ENCODE peak calls at places on chromosomes 4 and X, in five cellular contexts. One of them, this sample, is unnamed.

GRCh38 chr4:110641218-110641617 is 18.3 kb upstream of the PITX2 start:
- DNase-seq in GM12878: no peak
- DNase-seq in HepG2: no peak
- DNase-seq in K562: no peak
- DNase-seq in SK-N-SH: no peak
- DNase-seq in this sample: no peak

GRCh38 chr4:176432811-176433540 is 113.2 kb downstream of the SPCS3 start:
- DNase-seq in GM12878: no peak
- DNase-seq in HepG2: no peak
- DNase-seq in K562: no peak
- DNase-seq in SK-N-SH: no peak
- DNase-seq in this sample: no peak

GRCh38 chr4:113173865-113174264 is 124.4 kb downstream of the ANK2 start:
- DNase-seq in GM12878: no peak
- DNase-seq in HepG2: no peak
- DNase-seq in K562: no peak
- DNase-seq in SK-N-SH: no peak
- DNase-seq in this sample: no peak

GRCh38 chrX:23822397-23822796 is 39.4 kb downstream of the SAT1 start:
- DNase-seq in GM12878: no peak
- DNase-seq in HepG2: peak; percentile 73
- DNase-seq in K562: no peak
- DNase-seq in SK-N-SH: no peak
- DNase-seq in this sample: no peak

GRCh38 chr4:80308466-80308822 is 27.1 kb upstream of the CFAP299 start:
- DNase-seq in GM12878: no peak
- DNase-seq in HepG2: no peak
- DNase-seq in K562: no peak
- DNase-seq in SK-N-SH: no peak
- DNase-seq in this sample: peak; percentile 10

GRCh38 chr4:6395466-6396228 is 76.8 kb downstream of the PPP2R2C start:
- DNase-seq in GM12878: no peak
- DNase-seq in HepG2: no peak
- DNase-seq in K562: no peak
- DNase-seq in SK-N-SH: no peak
- DNase-seq in this sample: no peak

GRCh38 chr4:116866116-116866515 is 219.3 kb downstream of the TRAM1L1 start:
- DNase-seq in GM12878: no peak
- DNase-seq in HepG2: no peak
- DNase-seq in K562: no peak
- DNase-seq in SK-N-SH: no peak
- DNase-seq in this sample: no peak

GRCh38 chr4:18322111-18322510 is 300.6 kb upstream of the LCORL start:
- DNase-seq in GM12878: no peak
- DNase-seq in HepG2: no peak
- DNase-seq in K562: no peak
- DNase-seq in SK-N-SH: no peak
- DNase-seq in this sample: no peak

GRCh38 chrX:134734343-134735001 is 76.2 kb upstream of the PLAC1 start:
- DNase-seq in GM12878: no peak
- DNase-seq in HepG2: no peak
- DNase-seq in K562: no peak
- DNase-seq in SK-N-SH: peak; percentile 29
- DNase-seq in this sample: no peak

GRCh38 chrX:120791013-120791643 is 84.5 kb downstream of the CT47B1 start:
- DNase-seq in GM12878: no peak
- DNase-seq in HepG2: no peak
- DNase-seq in K562: no peak
- DNase-seq in SK-N-SH: no peak
- DNase-seq in this sample: no peak

GRCh38 chrX:109393859-109394258 is 88.0 kb downstream of the GUCY2F start:
- DNase-seq in GM12878: no peak
- DNase-seq in HepG2: no peak
- DNase-seq in K562: peak; percentile 31
- DNase-seq in SK-N-SH: no peak
- DNase-seq in this sample: peak; percentile 44

GRCh38 chr4:153151535-153152452 is 52.4 kb upstream of the TRIM2 start:
- DNase-seq in GM12878: no peak
- DNase-seq in HepG2: no peak
- DNase-seq in K562: no peak
- DNase-seq in SK-N-SH: peak; percentile 39
- DNase-seq in this sample: peak; percentile 72

GRCh38 chr4:123867910-123868587 is 471.5 kb downstream of the SPRY1 start:
- DNase-seq in GM12878: no peak
- DNase-seq in HepG2: peak; percentile 25
- DNase-seq in K562: no peak
- DNase-seq in SK-N-SH: no peak
- DNase-seq in this sample: no peak

GRCh38 chr4:81472249-81473085 is 760 bp upstream of the RASGEF1B start:
- DNase-seq in GM12878: peak; percentile 24
- DNase-seq in HepG2: peak; percentile 24
- DNase-seq in K562: peak; percentile 18
- DNase-seq in SK-N-SH: peak; percentile 23
- DNase-seq in this sample: peak; percentile 42

GRCh38 chr4:48668254-48669017 is 111.6 kb downstream of the FRYL start:
- DNase-seq in GM12878: no peak
- DNase-seq in HepG2: no peak
- DNase-seq in K562: no peak
- DNase-seq in SK-N-SH: no peak
- DNase-seq in this sample: no peak

GRCh38 chrX:120642871-120643270 is 13.0 kb upstream of the C1GALT1C1 start:
- DNase-seq in GM12878: no peak
- DNase-seq in HepG2: no peak
- DNase-seq in K562: no peak
- DNase-seq in SK-N-SH: no peak
- DNase-seq in this sample: no peak

GRCh38 chr4:79609853-79610252 is 201.8 kb upstream of the GK2 start:
- DNase-seq in GM12878: no peak
- DNase-seq in HepG2: no peak
- DNase-seq in K562: no peak
- DNase-seq in SK-N-SH: no peak
- DNase-seq in this sample: no peak

GRCh38 chr4:19304028-19304427 is 947.7 kb upstream of the SLIT2 start:
- DNase-seq in GM12878: no peak
- DNase-seq in HepG2: no peak
- DNase-seq in K562: no peak
- DNase-seq in SK-N-SH: no peak
- DNase-seq in this sample: no peak

GRCh38 chrX:17291998-17292658 is 82.9 kb upstream of the NHS start:
- DNase-seq in GM12878: no peak
- DNase-seq in HepG2: no peak
- DNase-seq in K562: no peak
- DNase-seq in SK-N-SH: no peak
- DNase-seq in this sample: no peak

GRCh38 chr4:182307746-182308145 is 64.5 kb downstream of the TENM3 start:
- DNase-seq in GM12878: no peak
- DNase-seq in HepG2: no peak
- DNase-seq in K562: no peak
- DNase-seq in SK-N-SH: no peak
- DNase-seq in this sample: no peak

GRCh38 chr4:62193726-62194125 is 993.6 kb downstream of the ADGRL3 start:
- DNase-seq in GM12878: no peak
- DNase-seq in HepG2: no peak
- DNase-seq in K562: no peak
- DNase-seq in SK-N-SH: no peak
- DNase-seq in this sample: no peak

GRCh38 chr4:10587697-10588096 is 96.9 kb downstream of the CLNK start:
- DNase-seq in GM12878: no peak
- DNase-seq in HepG2: no peak
- DNase-seq in K562: no peak
- DNase-seq in SK-N-SH: no peak
- DNase-seq in this sample: no peak

GRCh38 chr4:94491322-94491721 is 39.6 kb downstream of the PDLIM5 start:
- DNase-seq in GM12878: no peak
- DNase-seq in HepG2: no peak
- DNase-seq in K562: no peak
- DNase-seq in SK-N-SH: no peak
- DNase-seq in this sample: no peak

GRCh38 chrX:49754238-49754857 is 58.6 kb upstream of the PAGE1 start:
- DNase-seq in GM12878: no peak
- DNase-seq in HepG2: peak; percentile 24
- DNase-seq in K562: peak; percentile 39
- DNase-seq in SK-N-SH: peak; percentile 43
- DNase-seq in this sample: peak; percentile 66

GRCh38 chrX:148380107-148380506 is 120.3 kb upstream of the AFF2 start:
- DNase-seq in GM12878: no peak
- DNase-seq in HepG2: no peak
- DNase-seq in K562: no peak
- DNase-seq in SK-N-SH: no peak
- DNase-seq in this sample: no peak

GRCh38 chr4:121030711-121031110 is 41.6 kb downstream of the NDNF start:
- DNase-seq in GM12878: no peak
- DNase-seq in HepG2: no peak
- DNase-seq in K562: no peak
- DNase-seq in SK-N-SH: no peak
- DNase-seq in this sample: no peak

DNA sequence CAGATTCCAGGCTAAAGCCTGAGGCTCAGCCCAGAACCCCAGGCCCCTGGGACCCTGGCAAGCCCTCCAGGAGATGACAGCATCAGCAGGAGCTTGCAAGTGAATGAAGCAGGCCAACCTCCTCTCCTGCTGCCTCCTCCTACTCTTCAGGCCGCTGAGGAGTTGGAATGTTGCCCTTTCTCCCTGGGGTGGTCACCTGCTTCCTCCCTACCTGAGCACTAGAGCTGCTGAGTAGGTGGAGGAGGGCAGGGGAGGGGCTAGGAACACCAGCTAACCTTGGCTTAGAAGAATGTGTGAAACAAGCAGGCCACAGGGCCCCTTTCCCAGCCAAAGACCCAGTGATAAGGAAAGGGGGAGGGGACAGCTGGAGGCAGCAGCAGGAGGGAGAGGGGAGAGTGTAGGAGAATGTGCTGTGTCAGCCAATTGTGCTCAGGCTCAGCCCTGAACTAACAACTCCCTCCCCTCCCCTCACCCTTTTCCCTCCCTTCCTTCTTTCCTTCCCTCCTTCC is 58.0 kb downstream of the PJA1 start:
- DNase-seq in GM12878: no peak
- DNase-seq in HepG2: no peak
- DNase-seq in K562: peak; percentile 73
- DNase-seq in SK-N-SH: no peak
- DNase-seq in this sample: peak; percentile 48
- TF ChIP-seq FOXM1 in GM12878: no peak
- TF ChIP-seq FOXM1 in HepG2: no peak
- TF ChIP-seq FOXM1 in K562: no peak
- TF ChIP-seq FOXM1 in SK-N-SH: no peak
- TF ChIP-seq FOXM1 in this sample: no peak

GRCh38 chr4:156294577-156294976 is 340.9 kb upstream of the CTSO start:
- DNase-seq in GM12878: no peak
- DNase-seq in HepG2: peak; percentile 35
- DNase-seq in K562: no peak
- DNase-seq in SK-N-SH: peak; percentile 6
- DNase-seq in this sample: peak; percentile 31

GRCh38 chr4:156290811-156291210 is 337.1 kb upstream of the CTSO start:
- DNase-seq in GM12878: no peak
- DNase-seq in HepG2: no peak
- DNase-seq in K562: no peak
- DNase-seq in SK-N-SH: no peak
- DNase-seq in this sample: no peak

GRCh38 chr4:156295676-156296075 is 342.0 kb upstream of the CTSO start:
- DNase-seq in GM12878: no peak
- DNase-seq in HepG2: no peak
- DNase-seq in K562: no peak
- DNase-seq in SK-N-SH: no peak
- DNase-seq in this sample: no peak

GRCh38 chr4:156293657-156294297 is 340.1 kb upstream of the CTSO start:
- DNase-seq in GM12878: no peak
- DNase-seq in HepG2: no peak
- DNase-seq in K562: no peak
- DNase-seq in SK-N-SH: no peak
- DNase-seq in this sample: no peak

GRCh38 chr4:156291317-156291716 is 337.7 kb upstream of the CTSO start:
- DNase-seq in GM12878: no peak
- DNase-seq in HepG2: no peak
- DNase-seq in K562: no peak
- DNase-seq in SK-N-SH: no peak
- DNase-seq in this sample: no peak
- TF ChIP-seq FOXM1 in GM12878: no peak
- TF ChIP-seq FOXM1 in HepG2: no peak
- TF ChIP-seq FOXM1 in K562: no peak
- TF ChIP-seq FOXM1 in SK-N-SH: no peak
- TF ChIP-seq FOXM1 in this sample: no peak

DNA sequence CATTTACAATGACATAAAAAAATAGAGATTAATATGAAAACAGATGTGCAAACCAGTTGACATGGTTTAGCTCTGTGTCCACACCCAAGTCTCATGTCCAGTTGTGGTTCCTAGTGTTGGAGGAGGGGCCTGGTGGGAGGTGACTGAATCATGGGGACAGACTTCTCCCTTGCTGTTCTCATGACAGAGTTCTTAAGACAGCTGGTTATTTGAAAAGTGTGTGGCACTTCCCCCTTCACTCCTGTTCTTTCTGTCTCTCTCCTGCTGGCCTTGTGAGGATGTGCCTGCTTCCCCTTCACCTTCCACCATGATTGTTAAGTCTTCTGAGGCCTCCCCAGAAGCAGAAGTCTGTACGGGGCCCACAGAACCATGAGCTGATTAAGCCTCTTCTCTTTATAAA is 23.8 kb downstream of the CNOT6L start:
- DNase-seq in GM12878: no peak
- DNase-seq in HepG2: no peak
- DNase-seq in K562: no peak
- DNase-seq in SK-N-SH: no peak
- DNase-seq in this sample: no peak
- TF ChIP-seq FOXM1 in GM12878: no peak
- TF ChIP-seq FOXM1 in HepG2: no peak
- TF ChIP-seq FOXM1 in K562: no peak
- TF ChIP-seq FOXM1 in SK-N-SH: no peak
- TF ChIP-seq FOXM1 in this sample: no peak

GRCh38 chrX:9278475-9279270 is 186.2 kb upstream of the TBL1X start:
- DNase-seq in GM12878: no peak
- DNase-seq in HepG2: no peak
- DNase-seq in K562: no peak
- DNase-seq in SK-N-SH: no peak
- DNase-seq in this sample: no peak
- TF ChIP-seq FOXM1 in GM12878: no peak
- TF ChIP-seq FOXM1 in HepG2: no peak
- TF ChIP-seq FOXM1 in K562: no peak
- TF ChIP-seq FOXM1 in SK-N-SH: no peak
- TF ChIP-seq FOXM1 in this sample: no peak

This sample was measured in HEK293T.